ENCODE peak calls at places on chromosomes 16 and 17, in nine cellular contexts. J, S, M, G, Q, X, Y, Z and N are unnamed samples.

GRCh38 chr17:12391468-12391867 is 274.2 kb upstream of the MYOCD start:
- DNase-seq in J (no peak), S (no peak), M (no peak), G (peak; percentile 3), Q (no peak), X (no peak), Y (no peak), Z (no peak), N (no peak)

GRCh38 chr16:84889066-84889465 is 69.3 kb downstream of the CRISPLD2 start:
- DNase-seq in J (no peak), S (no peak), M (no peak), G (no peak), Q (no peak), X (no peak), Y (no peak), Z (no peak), N (no peak)

GRCh38 chr17:29760279-29760721 is 137.6 kb upstream of the CORO6 start:
- DNase-seq in J (peak; percentile 51), S (no peak), M (no peak), G (peak; percentile 2), Q (no peak), X (no peak), Y (peak; percentile 8), Z (peak; percentile 11), N (peak; percentile 22)

GRCh38 chr17:79778504-79779087 is 648 bp downstream of the CBX2 start:
- DNase-seq in J (no peak), S (no peak), M (peak; percentile 17), G (peak; percentile 41), Q (peak; percentile 70), X (no peak), Y (peak; percentile 71), Z (no peak), N (no peak)

GRCh38 chr17:64081802-64082799 is 47.8 kb downstream of the ERN1 start:
- DNase-seq in J (peak; percentile 46), S (peak; percentile 24), M (peak; percentile 4), G (peak; percentile 98), Q (no peak), X (no peak), Y (peak; percentile 52), Z (peak; percentile 31), N (no peak)

GRCh38 chr16:11327277-11328171 is 17.7 kb upstream of the RMI2 start:
- DNase-seq in J (no peak), S (no peak), M (no peak), G (no peak), Q (no peak), X (peak; percentile 62), Y (no peak), Z (no peak), N (no peak)

GRCh38 chr16:78984887-78985464 is 615.6 kb downstream of the MAF start:
- DNase-seq in J (no peak), S (no peak), M (no peak), G (no peak), Q (no peak), X (no peak), Y (peak; percentile 53), Z (no peak), N (no peak)

GRCh38 chr16:52526830-52527229 is 20.1 kb downstream of the TOX3 start:
- DNase-seq in J (no peak), S (no peak), M (no peak), G (no peak), Q (no peak), X (no peak), Y (no peak), Z (no peak), N (no peak)

GRCh38 chr16:47477680-47478079 is 16.5 kb downstream of the PHKB start:
- DNase-seq in J (no peak), S (no peak), M (no peak), G (peak; percentile 61), Q (no peak), X (no peak), Y (no peak), Z (no peak), N (no peak)

GRCh38 chr17:77332981-77333685 is 192.4 kb downstream of the SEC14L1 start:
- DNase-seq in J (peak; percentile 27), S (no peak), M (no peak), G (peak; percentile 93), Q (peak; percentile 16), X (peak; percentile 13), Y (no peak), Z (no peak), N (no peak)

GRCh38 chr17:68184141-68184571 is 63.7 kb upstream of the AMZ2 start:
- DNase-seq in J (no peak), S (no peak), M (no peak), G (no peak), Q (no peak), X (no peak), Y (no peak), Z (no peak), N (no peak)

GRCh38 chr17:20073056-20073979 is 64.2 kb downstream of the SPECC1 start:
- DNase-seq in J (peak; percentile 60), S (no peak), M (no peak), G (no peak), Q (no peak), X (peak; percentile 41), Y (no peak), Z (peak; percentile 23), N (no peak)

GRCh38 chr17:43830510-43831145 is 2.3 kb downstream of the MPP3 start:
- DNase-seq in J (no peak), S (no peak), M (no peak), G (no peak), Q (no peak), X (no peak), Y (no peak), Z (no peak), N (no peak)

GRCh38 chr16:20681821-20682736 is 15.4 kb downstream of the ACSM1 start:
- DNase-seq in J (no peak), S (no peak), M (peak; percentile 4), G (no peak), Q (no peak), X (no peak), Y (no peak), Z (no peak), N (no peak)

GRCh38 chr16:21950782-21951521 is 2.2 kb upstream of the UQCRC2 start:
- DNase-seq in J (peak; percentile 16), S (no peak), M (no peak), G (peak; percentile 47), Q (no peak), X (no peak), Y (peak; percentile 20), Z (no peak), N (no peak)

GRCh38 chr17:39243155-39243554 is 17.4 kb upstream of the STAC2 start:
- DNase-seq in J (no peak), S (no peak), M (no peak), G (no peak), Q (no peak), X (no peak), Y (no peak), Z (no peak), N (no peak)

GRCh38 chr16:35533683-35534082 is 2074.3 kb downstream of the TP53TG3F start:
- DNase-seq in J (no peak), S (no peak), M (no peak), G (no peak), Q (no peak), X (no peak), Y (no peak), Z (no peak), N (no peak)
- H3K9me3 ChIP-seq in J (no peaks in the 10 kb centered on the region), S (peaks cover 26% of the 10 kb centered on the region), M (no peaks in the 10 kb centered on the region), G (no peaks in the 10 kb centered on the region), Q (no peaks in the 10 kb centered on the region), X (no peaks in the 10 kb centered on the region), Y (no peaks in the 10 kb centered on the region), Z (no peaks in the 10 kb centered on the region), N (no peaks in the 10 kb centered on the region)

DNA sequence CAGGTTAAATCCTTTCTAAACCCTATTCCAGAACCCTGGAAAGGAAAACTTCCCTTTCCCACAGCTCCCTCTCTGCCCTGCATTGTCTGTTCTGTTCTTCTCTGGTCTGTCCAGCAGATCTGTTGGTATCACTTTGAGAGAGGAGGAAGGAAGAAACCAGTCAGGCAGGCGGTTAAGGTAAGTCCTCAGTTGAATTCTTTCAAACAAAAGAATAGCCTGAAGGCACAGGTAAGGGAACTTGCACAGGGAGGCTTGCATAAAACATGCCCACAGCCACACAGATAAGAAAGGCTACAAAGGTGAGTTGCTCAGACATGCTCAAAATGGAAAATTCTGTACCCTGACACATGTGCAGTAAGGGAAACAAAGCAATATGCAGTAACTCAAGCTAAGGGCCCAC is 595.7 kb upstream of the CDH5 start:
- DNase-seq in J (no peak), S (no peak), M (no peak), G (no peak), Q (no peak), X (no peak), Y (no peak), Z (no peak), N (no peak)
- H3K9me3 ChIP-seq in J (no peaks in the 10 kb centered on the region), S (peaks cover 3% of the 10 kb centered on the region), M (peaks cover 2% of the 10 kb centered on the region), G (no peaks in the 10 kb centered on the region), Q (no peaks in the 10 kb centered on the region), X (no peaks in the 10 kb centered on the region), Y (no peaks in the 10 kb centered on the region), Z (no peaks in the 10 kb centered on the region), N (no peaks in the 10 kb centered on the region)

GRCh38 chr16:75745823-75746222 is 19.5 kb upstream of the CPHXL start:
- DNase-seq in J (no peak), S (no peak), M (no peak), G (no peak), Q (no peak), X (no peak), Y (no peak), Z (no peak), N (no peak)
- H3K9me3 ChIP-seq in J (no peaks in the 10 kb centered on the region), S (peaks cover 2% of the 10 kb centered on the region), M (peaks cover 8% of the 10 kb centered on the region), G (peaks cover 19% of the 10 kb centered on the region), Q (no peaks in the 10 kb centered on the region), X (no peaks in the 10 kb centered on the region), Y (no peaks in the 10 kb centered on the region), Z (no peaks in the 10 kb centered on the region), N (no peaks in the 10 kb centered on the region)

GRCh38 chr16:83878838-83879237 is 20.1 kb upstream of the MLYCD start:
- DNase-seq in J (no peak), S (peak; percentile 18), M (peak; percentile 74), G (peak; percentile 66), Q (no peak), X (no peak), Y (peak; percentile 61), Z (no peak), N (no peak)
- H3K9me3 ChIP-seq in J (no peaks in the 10 kb centered on the region), S (no peaks in the 10 kb centered on the region), M (no peaks in the 10 kb centered on the region), G (no peaks in the 10 kb centered on the region), Q (no peaks in the 10 kb centered on the region), X (no peaks in the 10 kb centered on the region), Y (no peaks in the 10 kb centered on the region), Z (no peaks in the 10 kb centered on the region), N (no peaks in the 10 kb centered on the region)

DNA sequence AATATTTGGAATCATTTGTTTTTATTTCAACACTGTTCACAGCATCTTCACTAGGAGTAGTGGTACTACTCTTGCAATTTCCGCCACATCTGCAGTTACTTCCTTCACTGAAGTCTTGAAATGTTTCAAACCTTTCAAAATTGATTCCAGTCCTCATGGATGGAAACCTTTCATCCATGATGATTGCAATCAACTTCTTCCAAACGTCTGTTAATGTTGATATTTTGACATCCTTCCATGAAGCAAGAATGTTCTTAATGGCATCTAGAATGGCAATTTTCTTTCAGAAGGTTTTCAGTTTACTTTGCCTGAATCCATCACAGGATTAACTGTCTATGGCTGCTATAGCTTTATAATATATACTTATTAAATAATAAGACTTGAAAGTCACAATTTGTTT is 736.8 kb upstream of the CA10 start:
- DNase-seq in J (no peak), S (no peak), M (no peak), G (no peak), Q (no peak), X (no peak), Y (no peak), Z (no peak), N (no peak)
- H3K9me3 ChIP-seq in J (no peaks in the 10 kb centered on the region), S (peaks cover 3% of the 10 kb centered on the region), M (no peaks in the 10 kb centered on the region), G (peaks cover 24% of the 10 kb centered on the region), Q (no peaks in the 10 kb centered on the region), X (no peaks in the 10 kb centered on the region), Y (no peaks in the 10 kb centered on the region), Z (no peaks in the 10 kb centered on the region), N (no peaks in the 10 kb centered on the region)

GRCh38 chr17:14886200-14886739 is 378.9 kb downstream of the PMP22 start:
- DNase-seq in J (no peak), S (no peak), M (no peak), G (peak; percentile 53), Q (no peak), X (no peak), Y (no peak), Z (no peak), N (no peak)
- H3K9me3 ChIP-seq in J (no peaks in the 10 kb centered on the region), S (peaks cover 13% of the 10 kb centered on the region), M (no peaks in the 10 kb centered on the region), G (peaks cover 11% of the 10 kb centered on the region), Q (peaks cover 8% of the 10 kb centered on the region), X (no peaks in the 10 kb centered on the region), Y (peaks cover 2% of the 10 kb centered on the region), Z (peaks cover 8% of the 10 kb centered on the region), N (peaks cover 13% of the 10 kb centered on the region)